ENCODE peak calls at places on chromosomes 13 and 19, in ten cellular contexts. A, S, F, C, I, Q, U, R, V and N are unnamed samples. For H3K9me3, the result is how much of the 10 kb centered on the place peaks cover.

GRCh38 chr13:36135876-36136275 is 4.7 kb upstream of the DCLK1 start:
- DNase-seq in U (no peak), R (no peak), I (no peak), F (no peak), Q (no peak), C (no peak), V (no peak), S (no peak), A (no peak), N (no peak)

GRCh38 chr13:65011403-65011802 is 2218.7 kb downstream of the PCDH9 start:
- DNase-seq in A (no peak), V (no peak), F (no peak), I (no peak), Q (no peak), R (no peak), S (no peak), C (no peak), U (no peak), N (no peak)

GRCh38 chr13:113112893-113113845 is 7.6 kb downstream of the F7 start:
- DNase-seq in V (no peak), R (peak), S (peak), A (peak), I (no peak), C (no peak), F (no peak), U (no peak), Q (no peak), N (no peak)

GRCh38 chr13:92137519-92137918 is 739.1 kb downstream of the GPC5 start:
- DNase-seq in S (no peak), R (no peak), F (no peak), Q (no peak), I (no peak), A (no peak), V (no peak), U (no peak), C (no peak), N (no peak)

GRCh38 chr13:39870197-39870746 is 214.8 kb downstream of the COG6 start:
- DNase-seq in U (no peak), V (no peak), I (no peak), R (no peak), S (no peak), F (no peak), A (no peak), Q (no peak), C (no peak), N (no peak)

GRCh38 chr13:28373803-28374202 is 121.1 kb downstream of the FLT1 start:
- DNase-seq in S (no peak), Q (no peak), U (no peak), A (no peak), V (no peak), C (no peak), F (no peak), I (no peak), R (no peak), N (no peak)

GRCh38 chr13:64723735-64724134 is 2506.4 kb downstream of the PCDH9 start:
- DNase-seq in R (no peak), V (no peak), U (peak), Q (peak), S (no peak), A (no peak), C (peak), I (no peak), F (no peak), N (no peak)

GRCh38 chr13:42892760-42893159 is 99.3 kb downstream of the EPSTI1 start:
- DNase-seq in A (no peak), Q (no peak), C (peak), I (no peak), R (no peak), U (peak), V (no peak), F (no peak), S (no peak), N (no peak)

GRCh38 chr13:26596458-26596857 is 39.0 kb downstream of the WASF3 start:
- DNase-seq in U (no peak), C (no peak), Q (no peak), A (no peak), V (no peak), R (no peak), S (no peak), F (no peak), I (no peak), N (no peak)

GRCh38 chr13:30307194-30307965 is at the start of gene KATNAL1:
- DNase-seq in F (peak), Q (peak), U (no peak), S (peak), C (no peak), I (peak), A (peak), R (peak), V (peak), N (peak)

GRCh38 chr13:106112191-106112590 is 423.3 kb downstream of the EFNB2 start:
- DNase-seq in A (no peak), S (no peak), R (no peak), V (no peak), I (no peak), U (no peak), Q (no peak), C (no peak), F (no peak), N (no peak)

GRCh38 chr13:97079726-97080125 is 85.5 kb upstream of the OXGR1 start:
- DNase-seq in R (no peak), C (no peak), I (no peak), F (no peak), U (no peak), S (no peak), V (no peak), Q (no peak), A (no peak), N (no peak)

GRCh38 chr13:67996101-67996500 is 766.0 kb upstream of the PCDH9 start:
- DNase-seq in R (no peak), F (no peak), I (no peak), S (peak), Q (no peak), V (no peak), C (no peak), U (no peak), A (no peak), N (no peak)

GRCh38 chr19:12779162-12779993 is 4.0 kb upstream of the HOOK2 start:
- DNase-seq in C (peak), V (peak), S (peak), F (no peak), I (no peak), U (peak), A (no peak), Q (peak), R (peak), N (no peak)

GRCh38 chr19:33698576-33699435 is 77.1 kb downstream of the CHST8 start:
- DNase-seq in S (peak), U (no peak), F (no peak), R (no peak), A (peak), I (no peak), C (no peak), V (no peak), Q (no peak), N (no peak)

GRCh38 chr13:27125357-27126282 is 46.0 kb downstream of the USP12 start:
- DNase-seq in Q (no peak), F (peak), V (no peak), I (no peak), R (no peak), A (no peak), C (no peak), S (no peak), U (peak), N (no peak)

GRCh38 chr13:46492946-46493345 is 60.0 kb upstream of the LRCH1 start:
- DNase-seq in F (peak), U (peak), C (no peak), S (no peak), R (no peak), V (peak), A (no peak), I (peak), Q (peak), N (no peak)

GRCh38 chr13:75876371-75877050 is 240.4 kb downstream of the LMO7 start:
- DNase-seq in C (peak), U (peak), Q (peak), A (peak), I (peak), R (peak), V (peak), F (peak), S (no peak), N (no peak)

GRCh38 chr13:113946409-113947181 is 27.3 kb downstream of the C13orf46 start:
- DNase-seq in A (no peak), U (no peak), I (no peak), F (no peak), S (peak), V (no peak), R (no peak), Q (no peak), C (no peak), N (no peak)

GRCh38 chr19:13398780-13399726 is 107.2 kb downstream of the CACNA1A start:
- DNase-seq in U (peak), S (no peak), C (no peak), F (no peak), V (no peak), R (no peak), Q (peak), A (no peak), I (no peak), N (no peak)

GRCh38 chr13:101881593-101881992 is 429.1 kb downstream of the ITGBL1 start:
- DNase-seq in I (no peak), U (no peak), F (no peak), C (no peak), R (no peak), S (no peak), Q (no peak), A (no peak), V (no peak), N (no peak)

GRCh38 chr13:27663947-27664346 is 42.3 kb downstream of the POLR1D start:
- DNase-seq in V (no peak), A (no peak), Q (no peak), S (no peak), C (no peak), R (no peak), U (no peak), F (no peak), I (no peak), N (no peak)

GRCh38 chr13:44969858-44970484 is 19.3 kb downstream of the NUFIP1 start:
- DNase-seq in I (peak), R (no peak), A (no peak), Q (peak), S (no peak), C (peak), F (peak), U (peak), V (no peak), N (no peak)

GRCh38 chr13:102395174-102395573 is 6.7 kb downstream of the FGF14 start:
- DNase-seq in S (no peak), U (no peak), V (no peak), Q (no peak), I (no peak), C (no peak), F (no peak), A (no peak), R (no peak), N (no peak)

GRCh38 chr19:6577410-6578125 is 13.4 kb downstream of the CD70 start:
- DNase-seq in S (no peak), I (no peak), U (peak), R (peak), A (no peak), F (no peak), V (no peak), C (no peak), Q (peak), N (no peak)

GRCh38 chr13:109945206-109945960 is 159.0 kb upstream of the IRS2 start:
- DNase-seq in U (peak), Q (no peak), A (no peak), C (peak), I (no peak), R (no peak), V (no peak), S (no peak), F (no peak), N (no peak)

GRCh38 chr19:46393456-46394397 is 19.6 kb downstream of the CCDC8 start:
- DNase-seq in I (no peak), Q (no peak), C (no peak), V (no peak), U (no peak), S (peak), A (peak), R (no peak), F (no peak), N (no peak)

GRCh38 chr13:113544071-113544891 is 40.3 kb upstream of the TFDP1 start:
- DNase-seq in U (no peak), I (no peak), C (no peak), A (peak), R (no peak), V (no peak), Q (no peak), S (peak), F (no peak), N (no peak)

GRCh38 chr13:36154567-36155231 is 23.5 kb upstream of the DCLK1 start:
- DNase-seq in U (no peak), F (no peak), S (no peak), C (no peak), I (no peak), R (no peak), V (peak), Q (no peak), A (no peak), N (no peak)

GRCh38 chr19:40704491-40705361 is 12.0 kb downstream of the COQ8B start:
- DNase-seq in R (no peak), Q (no peak), U (no peak), F (no peak), A (no peak), S (no peak), C (no peak), V (no peak), I (no peak), N (no peak)
- H3K9me3 ChIP-seq in R (under half), Q (under half), U (under half), F (under half), A (under half), S (under half), C (under half), V (under half), I (under half), N (under half)

GRCh38 chr19:15944401-15944800 is 4.4 kb upstream of the OR10H4 start:
- DNase-seq in I (no peak), U (no peak), F (no peak), A (no peak), V (no peak), S (no peak), C (no peak), Q (no peak), R (no peak), N (no peak)

GRCh38 chr19:15948223-15949058 is at the start of gene OR10H4:
- DNase-seq in I (no peak), C (no peak), A (no peak), R (no peak), F (no peak), S (no peak), Q (no peak), U (no peak), V (no peak), N (no peak)

GRCh38 chr19:15945301-15945700 is 3.5 kb upstream of the OR10H4 start:
- DNase-seq in Q (no peak), U (no peak), S (no peak), V (no peak), C (no peak), I (no peak), A (no peak), R (no peak), F (no peak), N (no peak)
- H3K9me3 ChIP-seq in Q (under half), U (under half), S (under half), V (under half), C (under half), I (under half), A (under half), R (under half), F (half or more), N (under half)

GRCh38 chr19:34767967-34768366 is 5.0 kb downstream of the ZNF599 start:
- DNase-seq in R (no peak), I (no peak), U (no peak), S (no peak), F (no peak), C (no peak), Q (peak), V (no peak), A (no peak), N (no peak)
- H3K9me3 ChIP-seq in R (under half), I (under half), U (under half), S (under half), F (under half), C (under half), Q (under half), V (under half), A (under half), N (under half)

DNA sequence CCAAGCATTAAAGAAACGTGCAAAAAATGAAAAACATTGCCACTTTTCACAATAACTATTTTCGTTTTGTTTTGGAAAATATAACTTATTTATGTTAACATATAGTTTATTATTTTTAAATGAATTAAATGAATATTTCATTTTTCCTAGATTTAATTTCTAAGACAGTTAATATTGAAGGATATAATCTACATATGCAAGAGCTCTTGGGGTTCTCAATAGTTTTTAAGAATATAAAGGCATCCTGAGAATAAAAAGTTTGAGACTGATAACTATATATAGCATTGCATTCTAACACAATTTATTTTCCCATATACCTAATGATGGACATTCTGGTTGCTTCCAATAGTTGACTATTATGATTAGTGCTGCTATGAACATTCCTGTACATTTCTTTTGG is 19.9 kb downstream of the ZNF461 start:
- DNase-seq in U (no peak), F (no peak), S (no peak), A (no peak), V (no peak), I (no peak), R (no peak), Q (no peak), C (no peak), N (no peak)
- H3K9me3 ChIP-seq in U (under half), F (half or more), S (half or more), A (under half), V (under half), I (half or more), R (half or more), Q (half or more), C (under half), N (half or more)

DNA sequence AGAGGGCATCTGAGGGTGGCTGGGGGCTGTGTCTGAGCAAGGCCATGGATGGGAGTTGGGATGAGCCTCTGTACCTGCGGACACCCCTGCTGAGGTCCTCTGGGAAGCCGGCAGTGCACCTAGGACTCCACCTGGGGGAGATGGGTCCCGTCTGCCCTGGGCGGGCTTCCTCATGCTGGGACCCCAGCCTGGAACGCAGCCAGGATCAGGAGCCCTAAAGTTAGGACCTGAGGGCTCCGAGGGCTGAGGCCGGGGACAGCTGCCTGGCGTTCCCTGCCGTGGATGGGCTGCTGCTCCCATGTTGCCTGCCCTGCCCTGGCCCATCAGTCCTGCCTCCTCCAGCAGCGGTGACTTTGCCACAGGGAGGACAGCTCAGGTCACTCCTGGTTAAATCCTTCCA is 26.1 kb downstream of the CRTC1 start:
- DNase-seq in V (no peak), S (no peak), U (no peak), I (no peak), A (no peak), F (no peak), Q (no peak), C (no peak), R (no peak), N (no peak)
- H3K9me3 ChIP-seq in V (under half), S (under half), U (under half), I (under half), A (under half), F (under half), Q (under half), C (under half), R (under half), N (under half)

GRCh38 chr13:18959229-18959628 is 222.4 kb downstream of the TUBA3C start:
- DNase-seq in U (no peak), I (no peak), S (no peak), C (no peak), V (no peak), R (no peak), Q (no peak), F (no peak), A (no peak), N (no peak)
- H3K9me3 ChIP-seq in U (half or more), I (under half), S (under half), C (under half), V (under half), R (under half), Q (under half), F (under half), A (under half), N (under half)

GRCh38 chr19:22733691-22734090 is 50.3 kb downstream of the ZNF99 start:
- DNase-seq in F (no peak), V (no peak), A (no peak), U (no peak), Q (no peak), C (no peak), S (no peak), R (no peak), I (no peak), N (no peak)
- H3K9me3 ChIP-seq in F (under half), V (under half), A (under half), U (half or more), Q (half or more), C (under half), S (half or more), R (under half), I (under half), N (half or more)

GRCh38 chr19:16252459-16253205 is 54.9 kb downstream of the AP1M1 start:
- DNase-seq in S (peak), I (peak), R (peak), U (no peak), F (no peak), Q (no peak), C (no peak), A (no peak), V (peak), N (no peak)

GRCh38 chr19:16249826-16250434 is 52.2 kb downstream of the AP1M1 start:
- DNase-seq in Q (no peak), U (no peak), C (peak), V (no peak), A (no peak), I (no peak), S (no peak), F (no peak), R (no peak), N (no peak)

GRCh38 chr19:16248380-16249023 is 50.8 kb downstream of the AP1M1 start:
- DNase-seq in V (no peak), A (no peak), U (no peak), S (peak), F (no peak), Q (no peak), C (peak), R (no peak), I (no peak), N (no peak)

GRCh38 chr19:16244091-16244490 is 46.4 kb downstream of the AP1M1 start:
- DNase-seq in R (no peak), V (no peak), S (no peak), I (no peak), U (no peak), F (no peak), Q (no peak), C (no peak), A (no peak), N (no peak)

DNA sequence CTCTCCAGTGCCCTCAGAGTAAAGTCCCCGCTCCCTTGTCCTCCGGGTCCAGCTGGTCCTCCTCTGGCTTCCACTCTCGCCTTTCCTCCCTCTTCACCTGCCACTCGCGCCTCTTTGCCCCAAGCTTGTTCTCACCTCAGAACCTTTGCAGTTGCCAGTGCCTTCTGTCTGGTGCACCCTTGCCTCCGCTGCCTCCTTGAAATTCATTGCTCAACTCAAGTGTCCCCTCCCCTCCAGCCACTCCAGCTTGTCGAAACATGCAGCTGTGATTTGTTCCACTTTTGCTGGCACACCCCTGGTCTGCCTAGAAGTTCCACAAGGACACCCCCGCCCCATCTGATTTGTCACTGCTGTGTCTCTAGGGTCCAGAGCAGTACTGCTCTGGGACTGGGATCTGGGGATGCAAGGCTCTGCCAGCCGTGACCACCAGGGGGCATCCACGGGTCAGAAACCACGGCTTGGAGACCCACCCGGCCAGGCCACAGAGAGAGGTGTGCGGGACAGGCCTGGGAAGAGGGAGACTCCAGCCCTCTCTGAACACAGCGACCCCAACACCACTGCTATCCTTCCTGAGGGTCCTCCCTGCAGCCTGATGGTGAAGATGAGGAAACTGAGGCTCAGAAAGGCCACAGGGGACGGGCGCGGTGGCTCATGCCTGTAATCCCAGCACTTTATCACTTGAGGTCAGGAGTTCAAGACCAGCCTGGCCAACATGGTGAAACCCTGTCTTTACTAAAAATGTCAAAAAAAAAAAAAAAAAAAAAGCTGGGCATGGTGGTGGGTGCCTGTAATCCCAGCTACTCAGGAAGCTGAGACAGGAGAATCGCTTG is 49.9 kb downstream of the AP1M1 start:
- DNase-seq in U (peak), F (peak), A (peak), C (peak), Q (peak), I (peak), R (peak), S (peak), V (peak), N (peak)
- H3K9me3 ChIP-seq in U (under half), F (under half), A (under half), C (under half), Q (under half), I (under half), R (under half), S (under half), V (under half), N (under half)